ENCODE peak calls at places on chromosomes 1 and 21, in four cellular contexts. One of them, this sample, is unnamed. For H3K4me1, the result is how much of the 10 kb centered on the place peaks cover.

GRCh38 chr1:110671323-110671722 is 3.4 kb downstream of the KCNA3 start:
- DNase-seq in left ventricle myocardium inferior: no peak
- DNase-seq in uterus: no peak
- DNase-seq in right lobe of liver: no peak
- DNase-seq in this sample: no peak

GRCh38 chr1:154446292-154446691 is 41.1 kb downstream of the IL6R start:
- DNase-seq in left ventricle myocardium inferior: no peak
- DNase-seq in uterus: no peak
- DNase-seq in right lobe of liver: no peak
- DNase-seq in this sample: no peak

GRCh38 chr1:117527566-117528102 is 78.2 kb upstream of the TENT5C start:
- DNase-seq in left ventricle myocardium inferior: no peak
- DNase-seq in uterus: no peak
- DNase-seq in right lobe of liver: no peak
- DNase-seq in this sample: no peak

GRCh38 chr1:167077868-167078210 is 12.3 kb downstream of the GPA33 start:
- DNase-seq in left ventricle myocardium inferior: no peak
- DNase-seq in uterus: no peak
- DNase-seq in right lobe of liver: no peak
- DNase-seq in this sample: no peak

GRCh38 chr1:176949033-176949662 is 215.4 kb downstream of the ASTN1 start:
- DNase-seq in left ventricle myocardium inferior: peak
- DNase-seq in uterus: no peak
- DNase-seq in right lobe of liver: peak
- DNase-seq in this sample: peak

GRCh38 chr1:25427696-25428095 is 3.0 kb upstream of the MACO1 start:
- DNase-seq in left ventricle myocardium inferior: no peak
- DNase-seq in uterus: no peak
- DNase-seq in right lobe of liver: no peak
- DNase-seq in this sample: no peak

GRCh38 chr1:230517786-230518185 is 91.7 kb upstream of the PGBD5 start:
- DNase-seq in left ventricle myocardium inferior: no peak
- DNase-seq in uterus: no peak
- DNase-seq in right lobe of liver: no peak
- DNase-seq in this sample: peak

GRCh38 chr1:111576547-111576946 is 43.0 kb upstream of the RAP1A start:
- DNase-seq in left ventricle myocardium inferior: no peak
- DNase-seq in uterus: no peak
- DNase-seq in right lobe of liver: peak
- DNase-seq in this sample: peak

GRCh38 chr1:234683856-234684632 is 74.1 kb upstream of the IRF2BP2 start:
- DNase-seq in left ventricle myocardium inferior: peak
- DNase-seq in uterus: peak
- DNase-seq in right lobe of liver: peak
- DNase-seq in this sample: no peak

GRCh38 chr1:64685247-64685646 is 59.6 kb upstream of the RAVER2 start:
- DNase-seq in left ventricle myocardium inferior: no peak
- DNase-seq in uterus: no peak
- DNase-seq in right lobe of liver: no peak
- DNase-seq in this sample: no peak

GRCh38 chr1:162922196-162922595 is 61.2 kb upstream of the CCDC190 start:
- DNase-seq in left ventricle myocardium inferior: no peak
- DNase-seq in uterus: no peak
- DNase-seq in right lobe of liver: no peak
- DNase-seq in this sample: no peak

GRCh38 chr1:160707171-160708109 is 4.2 kb downstream of the CD48 start:
- DNase-seq in left ventricle myocardium inferior: no peak
- DNase-seq in uterus: no peak
- DNase-seq in right lobe of liver: no peak
- DNase-seq in this sample: no peak

GRCh38 chr1:165424454-165425283 is 20.3 kb downstream of the RXRG start:
- DNase-seq in left ventricle myocardium inferior: peak
- DNase-seq in uterus: peak
- DNase-seq in right lobe of liver: no peak
- DNase-seq in this sample: no peak

GRCh38 chr1:32702599-32703478 is at the start of gene SYNC:
- DNase-seq in left ventricle myocardium inferior: peak
- DNase-seq in uterus: peak
- DNase-seq in right lobe of liver: peak
- DNase-seq in this sample: peak

GRCh38 chr1:15168479-15168878 is 14.9 kb downstream of the TMEM51 start:
- DNase-seq in left ventricle myocardium inferior: no peak
- DNase-seq in uterus: no peak
- DNase-seq in right lobe of liver: no peak
- DNase-seq in this sample: no peak

GRCh38 chr1:211474426-211474825 is 17.5 kb downstream of the RD3 start:
- DNase-seq in left ventricle myocardium inferior: no peak
- DNase-seq in uterus: no peak
- DNase-seq in right lobe of liver: no peak
- DNase-seq in this sample: no peak

GRCh38 chr1:2950926-2951305 is 70.4 kb upstream of the ACTRT2 start:
- DNase-seq in left ventricle myocardium inferior: peak
- DNase-seq in uterus: no peak
- DNase-seq in right lobe of liver: peak
- DNase-seq in this sample: peak

GRCh38 chr1:181479137-181479745 is 4.1 kb upstream of the CACNA1E start:
- DNase-seq in left ventricle myocardium inferior: no peak
- DNase-seq in uterus: peak
- DNase-seq in right lobe of liver: peak
- DNase-seq in this sample: no peak

GRCh38 chr1:2861143-2861987 is 59.9 kb upstream of the TTC34 start:
- DNase-seq in left ventricle myocardium inferior: no peak
- DNase-seq in uterus: no peak
- DNase-seq in right lobe of liver: peak
- DNase-seq in this sample: no peak

GRCh38 chr1:223479718-223480425 is 86.7 kb downstream of the CCDC185 start:
- DNase-seq in left ventricle myocardium inferior: no peak
- DNase-seq in uterus: no peak
- DNase-seq in right lobe of liver: no peak
- DNase-seq in this sample: no peak

GRCh38 chr1:107572674-107573205 is 392.2 kb downstream of the VAV3 start:
- DNase-seq in left ventricle myocardium inferior: no peak
- DNase-seq in uterus: peak
- DNase-seq in right lobe of liver: no peak
- DNase-seq in this sample: no peak

GRCh38 chr1:33442141-33442540 is 11.2 kb upstream of the PHC2 start:
- DNase-seq in left ventricle myocardium inferior: no peak
- DNase-seq in uterus: no peak
- DNase-seq in right lobe of liver: no peak
- DNase-seq in this sample: no peak

GRCh38 chr1:203480084-203480483 is 4.5 kb downstream of the PRELP start:
- DNase-seq in left ventricle myocardium inferior: no peak
- DNase-seq in uterus: no peak
- DNase-seq in right lobe of liver: no peak
- DNase-seq in this sample: no peak

GRCh38 chr1:52544665-52545525 is 8.0 kb downstream of the TUT4 start:
- DNase-seq in left ventricle myocardium inferior: no peak
- DNase-seq in uterus: no peak
- DNase-seq in right lobe of liver: no peak
- DNase-seq in this sample: no peak

GRCh38 chr1:242019018-242019417 is 20.1 kb upstream of the MAP1LC3C start:
- DNase-seq in left ventricle myocardium inferior: no peak
- DNase-seq in uterus: no peak
- DNase-seq in right lobe of liver: no peak
- DNase-seq in this sample: no peak

GRCh38 chr1:145837658-145838057 is 7.8 kb upstream of the NUDT17 start:
- DNase-seq in left ventricle myocardium inferior: no peak
- DNase-seq in uterus: no peak
- DNase-seq in right lobe of liver: no peak
- DNase-seq in this sample: no peak

GRCh38 chr1:79811173-79811572 is 804.6 kb upstream of the ADGRL4 start:
- DNase-seq in left ventricle myocardium inferior: no peak
- DNase-seq in uterus: no peak
- DNase-seq in right lobe of liver: no peak
- DNase-seq in this sample: no peak

GRCh38 chr1:79323240-79324025 is 316.9 kb upstream of the ADGRL4 start:
- DNase-seq in left ventricle myocardium inferior: no peak
- DNase-seq in uterus: no peak
- DNase-seq in right lobe of liver: no peak
- DNase-seq in this sample: no peak

GRCh38 chr1:158496379-158496778 is 24.4 kb downstream of the OR10R2 start:
- DNase-seq in left ventricle myocardium inferior: no peak
- DNase-seq in uterus: no peak
- DNase-seq in right lobe of liver: no peak
- DNase-seq in this sample: no peak

GRCh38 chr1:115865704-115866380 is 24.9 kb upstream of the NHLH2 start:
- DNase-seq in left ventricle myocardium inferior: no peak
- DNase-seq in uterus: no peak
- DNase-seq in right lobe of liver: no peak
- DNase-seq in this sample: no peak

GRCh38 chr1:29259802-29260441 is 23.6 kb downstream of the PTPRU start:
- DNase-seq in left ventricle myocardium inferior: peak
- DNase-seq in uterus: peak
- DNase-seq in right lobe of liver: peak
- DNase-seq in this sample: no peak

GRCh38 chr1:166947398-166948043 is 27.8 kb downstream of the ILDR2 start:
- DNase-seq in left ventricle myocardium inferior: peak
- DNase-seq in uterus: peak
- DNase-seq in right lobe of liver: peak
- DNase-seq in this sample: peak

GRCh38 chr1:169538998-169539871 is 47.0 kb downstream of the F5 start:
- DNase-seq in left ventricle myocardium inferior: no peak
- DNase-seq in uterus: no peak
- DNase-seq in right lobe of liver: no peak
- DNase-seq in this sample: no peak

GRCh38 chr1:167491586-167492408 is 26.5 kb downstream of the CD247 start:
- DNase-seq in left ventricle myocardium inferior: no peak
- DNase-seq in uterus: no peak
- DNase-seq in right lobe of liver: no peak
- DNase-seq in this sample: no peak

GRCh38 chr1:16279186-16279585 is 42.2 kb upstream of the CPLANE2 start:
- DNase-seq in left ventricle myocardium inferior: no peak
- DNase-seq in uterus: no peak
- DNase-seq in right lobe of liver: no peak
- DNase-seq in this sample: no peak

GRCh38 chr1:12047120-12047876 is 15.8 kb upstream of the TNFRSF8 start:
- DNase-seq in left ventricle myocardium inferior: no peak
- DNase-seq in uterus: no peak
- DNase-seq in right lobe of liver: no peak
- DNase-seq in this sample: no peak

GRCh38 chr1:12048376-12048775 is 14.7 kb upstream of the TNFRSF8 start:
- DNase-seq in left ventricle myocardium inferior: no peak
- DNase-seq in uterus: no peak
- DNase-seq in right lobe of liver: no peak
- DNase-seq in this sample: no peak

GRCh38 chr1:12052008-12052573 is 11.0 kb upstream of the TNFRSF8 start:
- DNase-seq in left ventricle myocardium inferior: peak
- DNase-seq in uterus: peak
- DNase-seq in right lobe of liver: no peak
- DNase-seq in this sample: peak

GRCh38 chr1:12051361-12051760 is 11.7 kb upstream of the TNFRSF8 start:
- DNase-seq in left ventricle myocardium inferior: no peak
- DNase-seq in uterus: no peak
- DNase-seq in right lobe of liver: no peak
- DNase-seq in this sample: no peak

GRCh38 chr1:12049625-12050024 is 13.5 kb upstream of the TNFRSF8 start:
- DNase-seq in left ventricle myocardium inferior: no peak
- DNase-seq in uterus: no peak
- DNase-seq in right lobe of liver: no peak
- DNase-seq in this sample: no peak
- H3K27ac ChIP-seq in left ventricle myocardium inferior: no peak
- H3K27ac ChIP-seq in uterus: no peak
- H3K27ac ChIP-seq in right lobe of liver: no peak
- H3K27ac ChIP-seq in this sample: no peak

DNA sequence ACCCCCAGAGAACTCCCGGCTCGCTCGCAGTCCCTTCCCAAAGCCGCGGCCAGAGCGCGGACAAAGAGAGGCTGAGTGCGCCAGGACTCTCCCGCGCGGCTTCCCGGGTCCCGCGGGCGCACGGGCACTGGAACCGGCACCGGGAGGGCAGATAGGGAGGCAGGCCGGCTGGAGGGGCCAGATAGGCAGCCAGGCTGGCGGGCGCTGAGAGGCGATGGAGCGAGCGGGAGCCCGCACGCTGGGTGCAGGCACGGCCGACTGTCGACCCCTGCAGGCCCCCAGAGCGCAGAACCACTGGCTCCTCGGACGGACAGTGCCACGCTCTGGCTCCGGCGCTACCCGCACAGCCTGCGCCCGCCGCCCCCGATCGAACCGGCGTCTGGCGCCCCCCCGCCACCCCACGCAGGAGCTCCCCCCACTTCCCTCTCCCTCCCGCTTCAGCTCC is 634 bp downstream of the SLC6A9 start:
- DNase-seq in left ventricle myocardium inferior: peak
- DNase-seq in uterus: peak
- DNase-seq in right lobe of liver: no peak
- DNase-seq in this sample: peak
- TF ChIP-seq CTCF in left ventricle myocardium inferior: peak
- TF ChIP-seq CTCF in uterus: no peak
- TF ChIP-seq CTCF in right lobe of liver: no peak
- TF ChIP-seq CTCF in this sample: no peak

GRCh38 chr21:43347461-43347860 is 79.5 kb downstream of the SIK1 start:
- DNase-seq in left ventricle myocardium inferior: no peak
- DNase-seq in uterus: no peak
- DNase-seq in right lobe of liver: no peak
- DNase-seq in this sample: no peak
- H3K4me1 ChIP-seq in left ventricle myocardium inferior: under half
- H3K4me1 ChIP-seq in uterus: under half
- H3K4me1 ChIP-seq in right lobe of liver: under half
- H3K4me1 ChIP-seq in this sample: under half

GRCh38 chr1:155933591-155934096 is 569 bp downstream of the KHDC4 start:
- DNase-seq in left ventricle myocardium inferior: no peak
- DNase-seq in uterus: no peak
- DNase-seq in right lobe of liver: no peak
- DNase-seq in this sample: no peak
- H3K27ac ChIP-seq in left ventricle myocardium inferior: peak
- H3K27ac ChIP-seq in uterus: peak
- H3K27ac ChIP-seq in right lobe of liver: peak
- H3K27ac ChIP-seq in this sample: peak

GRCh38 chr1:66929999-66930822 is 5.4 kb downstream of the MIER1 start:
- DNase-seq in left ventricle myocardium inferior: peak
- DNase-seq in uterus: peak
- DNase-seq in right lobe of liver: peak
- DNase-seq in this sample: peak
- TF ChIP-seq CTCF in left ventricle myocardium inferior: peak
- TF ChIP-seq CTCF in uterus: peak
- TF ChIP-seq CTCF in right lobe of liver: peak
- TF ChIP-seq CTCF in this sample: peak